ENCODE peak calls at places on chromosomes 6 and 20, in four cellular contexts. K, V, J and F are unnamed samples.

GRCh38 chr6:111610548-111611172 is 5.0 kb upstream of the TRAF3IP2 start:
- DNase-seq in V (no peak), J (no peak), K (no peak), F (no peak)

GRCh38 chr6:31972709-31973350 is 892 bp upstream of the DXO start:
- DNase-seq in J (peak), V (no peak), K (no peak), F (no peak)

GRCh38 chr6:7239590-7239948 is 73.4 kb downstream of the SSR1 start:
- DNase-seq in J (no peak), V (no peak), K (no peak), F (no peak)

GRCh38 chr20:31859998-31860380 is 10.3 kb downstream of the DUSP15 start:
- DNase-seq in J (no peak), V (no peak), K (no peak), F (no peak)

GRCh38 chr20:61908057-61909026 is 157.3 kb downstream of the TAF4 start:
- DNase-seq in K (no peak), J (no peak), V (no peak), F (no peak)

GRCh38 chr6:21500894-21501293 is 92.7 kb upstream of the SOX4 start:
- DNase-seq in K (no peak), J (no peak), V (no peak), F (no peak)

GRCh38 chr20:13220857-13221297 is at the start of gene ISM1:
- DNase-seq in J (no peak), K (peak), V (peak), F (peak)

GRCh38 chr6:129069006-129069405 is 186.1 kb downstream of the LAMA2 start:
- DNase-seq in V (no peak), K (no peak), J (no peak), F (no peak)

GRCh38 chr20:63083831-63084562 is 77.2 kb upstream of the BHLHE23 start:
- DNase-seq in J (no peak), V (no peak), K (no peak), F (no peak)

GRCh38 chr20:10236540-10237533 is 18.2 kb downstream of the SNAP25 start:
- DNase-seq in V (no peak), J (no peak), K (no peak), F (no peak)

GRCh38 chr20:57596358-57596757 is 23.9 kb downstream of the ZBP1 start:
- DNase-seq in V (no peak), J (no peak), K (no peak), F (no peak)

GRCh38 chr20:45817652-45818194 is 5.3 kb downstream of the UBE2C start:
- DNase-seq in K (no peak), V (no peak), J (peak), F (no peak)

GRCh38 chr6:7262037-7262461 is 51.0 kb downstream of the SSR1 start:
- DNase-seq in V (no peak), K (no peak), J (no peak), F (no peak)

GRCh38 chr20:50590348-50590664 is 80.1 kb downstream of the PTPN1 start:
- DNase-seq in K (no peak), V (no peak), J (no peak), F (no peak)

GRCh38 chr6:13066820-13067219 is 261.5 kb downstream of the TBC1D7 start:
- DNase-seq in K (no peak), V (no peak), J (no peak), F (no peak)

GRCh38 chr6:105431226-105431625 is 28.3 kb upstream of the PREP start:
- DNase-seq in V (no peak), K (peak), J (no peak), F (no peak)
- TF ChIP-seq CTCF in V (peak), K (peak), J (peak), F (peak)

GRCh38 chr6:30447237-30447636 is 42.1 kb upstream of the HLA-E start:
- DNase-seq in V (no peak), K (peak), J (no peak), F (no peak)
- TF ChIP-seq CTCF in V (peak), K (peak), J (no peak), F (peak)

DNA sequence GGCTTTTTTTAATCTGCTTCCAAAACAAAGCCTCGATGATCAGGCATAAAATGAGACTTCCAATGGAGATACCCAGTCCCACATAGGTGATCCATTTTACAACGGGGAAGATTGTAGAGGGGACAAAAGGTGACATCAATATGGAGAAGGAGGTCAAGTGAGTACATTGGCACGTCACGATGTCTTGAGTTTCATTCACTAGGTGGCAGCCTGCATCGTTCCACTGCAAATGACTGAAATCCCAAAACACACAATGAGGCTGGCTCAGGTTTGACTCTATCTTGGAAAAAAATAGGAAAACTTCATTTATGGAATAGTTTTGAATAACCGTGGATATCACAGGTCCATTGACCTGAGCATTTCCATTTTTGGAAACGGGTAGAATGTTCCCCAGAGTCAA is 32.5 kb downstream of the ADGRF1 start:
- DNase-seq in K (no peak), V (no peak), J (no peak), F (no peak)
- TF ChIP-seq CTCF in K (no peak), V (no peak), J (no peak), F (no peak)

DNA sequence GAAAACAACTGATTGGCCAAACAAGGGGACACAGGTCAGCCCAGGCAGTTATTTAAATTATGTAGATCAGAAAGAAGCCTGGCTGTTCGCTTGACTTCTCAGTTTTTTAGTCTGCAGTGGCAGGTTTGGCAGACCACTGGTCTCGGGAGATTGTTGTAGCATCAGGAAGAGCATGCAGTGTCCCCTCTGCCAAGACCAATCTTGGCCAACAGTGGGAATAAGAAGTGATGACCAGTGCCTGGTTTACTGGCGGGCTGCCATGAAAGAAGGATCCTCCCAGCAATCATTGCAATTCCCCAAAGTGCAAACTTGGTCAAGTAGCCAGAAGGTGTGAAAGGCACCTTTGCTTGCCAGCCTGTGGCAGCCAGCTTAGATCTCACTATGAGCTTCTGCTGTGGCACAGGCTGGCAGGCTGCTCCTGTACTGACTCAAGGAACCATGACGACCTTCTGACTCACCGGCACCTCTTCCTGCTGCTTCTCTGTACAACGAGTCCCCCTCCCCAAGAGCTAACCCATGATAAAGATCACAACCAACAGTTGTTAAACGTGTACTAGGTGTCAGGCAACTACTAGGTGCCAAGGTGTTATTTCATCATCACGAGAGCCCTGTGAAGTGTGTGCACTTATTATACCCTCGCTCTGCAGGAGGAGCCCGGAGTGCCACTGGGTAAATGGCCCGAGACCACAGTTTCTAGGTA is 76.8 kb upstream of the DUSP22 start:
- DNase-seq in J (no peak), V (no peak), K (no peak), F (no peak)
- TF ChIP-seq CTCF in J (no peak), V (no peak), K (no peak), F (no peak)

DNA sequence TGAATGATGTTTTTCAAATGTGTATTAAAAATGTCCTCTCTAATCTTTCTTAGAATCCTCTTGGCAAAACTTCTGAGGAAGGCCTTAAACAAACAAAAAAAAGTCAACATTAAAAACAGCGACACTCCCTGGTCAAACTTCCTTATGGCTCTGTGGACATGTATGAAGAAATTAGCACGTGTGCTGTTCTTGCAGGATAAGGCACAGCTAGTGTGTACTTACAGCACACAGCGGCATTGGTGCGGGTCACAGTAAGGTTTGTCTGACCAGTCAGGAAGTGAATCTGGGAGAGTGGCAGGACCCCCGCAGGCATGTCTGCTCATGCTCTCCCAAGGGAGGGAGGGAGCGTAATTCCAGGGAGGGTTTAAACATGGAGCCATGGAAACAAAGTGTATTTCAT is 38.8 kb downstream of the SLC22A1 start:
- DNase-seq in K (no peak), J (no peak), V (no peak), F (no peak)
- TF ChIP-seq CTCF in K (no peak), J (peak), V (peak), F (no peak)

GRCh38 chr6:143414769-143415168 is 35.7 kb downstream of the ADAT2 start:
- DNase-seq in V (no peak), J (no peak), K (no peak), F (no peak)

DNA sequence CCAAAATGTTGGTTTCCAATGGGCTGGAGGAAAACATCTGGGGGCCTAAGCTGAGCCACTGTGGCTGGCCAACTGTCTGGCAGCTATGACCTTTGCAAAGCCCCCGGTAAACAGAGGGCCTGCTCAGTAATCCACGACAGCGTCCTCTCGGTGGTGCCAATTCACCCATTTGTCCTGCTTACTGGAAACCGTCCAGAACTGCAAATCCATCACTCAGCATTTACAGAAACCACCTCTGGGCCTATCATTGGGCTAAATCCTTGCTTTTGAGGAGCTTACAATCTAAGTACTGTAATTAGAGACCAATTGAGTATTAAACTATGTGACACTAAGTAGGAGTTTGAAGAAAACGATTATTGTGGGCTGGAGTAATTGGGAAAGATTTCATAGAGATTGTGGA is 31.0 kb downstream of the ADAT2 start:
- DNase-seq in J (no peak), K (no peak), V (no peak), F (no peak)
- TF ChIP-seq CTCF in J (no peak), K (no peak), V (no peak), F (no peak)

GRCh38 chr6:138509371-138509770 is 10.1 kb upstream of the NHSL1 start:
- DNase-seq in V (no peak), K (peak), J (no peak), F (no peak)

GRCh38 chr6:138508676-138508988 is 9.3 kb upstream of the NHSL1 start:
- DNase-seq in J (no peak), V (no peak), K (no peak), F (no peak)

GRCh38 chr6:138503881-138504680 is 4.8 kb upstream of the NHSL1 start:
- DNase-seq in K (no peak), J (no peak), V (no peak), F (no peak)

GRCh38 chr6:138504764-138505689 is 5.7 kb upstream of the NHSL1 start:
- DNase-seq in J (no peak), K (no peak), V (no peak), F (no peak)

DNA sequence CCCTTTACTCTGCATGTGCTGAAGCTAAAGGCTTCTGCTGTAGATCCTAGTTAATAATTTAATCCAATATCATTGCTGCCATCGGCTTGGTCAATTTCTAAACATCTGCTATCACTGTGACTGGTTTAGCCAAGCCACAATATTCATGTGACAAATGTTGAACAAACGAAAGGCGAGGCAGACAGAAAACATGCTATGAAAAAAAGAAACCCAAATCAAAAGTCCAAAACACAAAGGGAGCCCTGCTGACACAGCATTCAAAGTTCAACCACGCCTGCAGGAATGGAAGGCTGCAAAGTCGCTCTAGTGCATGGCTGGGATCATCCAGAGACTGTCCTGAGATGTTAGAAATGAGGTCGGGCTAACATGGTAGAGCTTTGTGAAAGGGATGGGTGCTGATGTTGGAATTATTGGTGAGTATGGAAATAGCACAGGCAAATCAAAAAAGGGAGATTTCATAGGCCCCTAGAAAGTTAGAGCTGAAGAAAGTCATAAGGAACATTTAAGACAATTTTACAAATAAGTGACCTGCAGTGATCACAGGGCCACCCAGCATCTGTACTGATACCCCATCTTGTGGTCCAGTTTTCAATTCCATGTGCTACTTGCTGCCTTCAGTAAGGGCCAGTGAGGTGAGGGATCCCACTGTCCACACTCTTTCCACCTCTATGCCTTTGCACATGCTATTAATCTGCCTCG is 8.8 kb upstream of the NHSL1 start:
- DNase-seq in K (no peak), J (no peak), V (no peak), F (no peak)
- TF ChIP-seq CTCF in K (no peak), J (no peak), V (no peak), F (no peak)

GRCh38 chr20:52313335-52313963 is 121.9 kb upstream of the ZFP64 start:
- DNase-seq in K (peak), J (peak), V (no peak), F (no peak)
- TF ChIP-seq CTCF in K (peak), J (peak), V (peak), F (peak)